ENCODE peak calls at places on chromosomes 1 and 21, in seven cellular contexts. D is activated gamma-delta T cell treated with Interleukin-2 at 50 U/mL for 16 hours; V is activated naive CD4-positive, alpha-beta T cell; L is Kasumi-1; X is A549; E is putamen; G is mesenteric fat pad. J is an unnamed sample.

GRCh38 chr1:48003741-48004503 is 6.7 kb upstream of the TRABD2B start:
- DNase-seq in D (no peak), V (no peak), L (no peak), X (no peak), E (no peak), G (no peak), J (no peak)

GRCh38 chr1:1356796-1357401 is 1.5 kb downstream of the MXRA8 start:
- DNase-seq in D (no peak), V (no peak), L (no peak), X (no peak), E (no peak), G (no peak), J (no peak)

GRCh38 chr1:167631987-167632680 is 2.1 kb downstream of the RCSD1 start:
- DNase-seq in D (peak; percentile 50), V (peak; percentile 10), L (peak; percentile 90), X (no peak), E (no peak), G (no peak), J (no peak)

GRCh38 chr1:67880056-67880601 is 46.9 kb upstream of the GNG12 start:
- DNase-seq in D (no peak), V (no peak), L (no peak), X (peak; percentile 83), E (no peak), G (no peak), J (no peak)

GRCh38 chr21:45766055-45766454 is 122.5 kb downstream of the PCBP3 start:
- DNase-seq in D (no peak), V (no peak), L (no peak), X (no peak), E (no peak), G (no peak), J (no peak)

GRCh38 chr1:69523032-69523431 is 44.7 kb upstream of the LRRC7 start:
- DNase-seq in D (no peak), V (no peak), L (no peak), X (no peak), E (no peak), G (no peak), J (no peak)

GRCh38 chr1:64584479-64584878 is 114.5 kb downstream of the CACHD1 start:
- DNase-seq in D (no peak), V (no peak), L (no peak), X (no peak), E (no peak), G (no peak), J (no peak)

GRCh38 chr1:207128336-207128921 is 24.4 kb downstream of the C4BPA start:
- DNase-seq in D (no peak), V (no peak), L (no peak), X (no peak), E (no peak), G (no peak), J (no peak)

GRCh38 chr1:201504179-201504631 is 2.7 kb downstream of the CSRP1 start:
- DNase-seq in D (no peak), V (no peak), L (no peak), X (no peak), E (no peak), G (no peak), J (no peak)

GRCh38 chr1:43144228-43144627 is 27.9 kb downstream of the EBNA1BP2 start:
- DNase-seq in D (no peak), V (no peak), L (no peak), X (peak; percentile 31), E (no peak), G (no peak), J (no peak)

GRCh38 chr1:98839840-98840239 is 164.8 kb downstream of the PLPPR5 start:
- DNase-seq in D (no peak), V (no peak), L (no peak), X (no peak), E (no peak), G (no peak), J (no peak)

GRCh38 chr1:234823191-234824176 is 213.5 kb upstream of the IRF2BP2 start:
- DNase-seq in D (no peak), V (no peak), L (no peak), X (no peak), E (no peak), G (no peak), J (no peak)

GRCh38 chr1:201376464-201377374 is 761 bp downstream of the TNNT2 start:
- DNase-seq in D (no peak), V (no peak), L (no peak), X (peak; percentile 47), E (no peak), G (no peak), J (no peak)

GRCh38 chr1:50968884-50969610 is 998 bp upstream of the CDKN2C start:
- DNase-seq in D (peak; percentile 23), V (no peak), L (peak; percentile 86), X (peak; percentile 52), E (no peak), G (no peak), J (no peak)

GRCh38 chr1:203286161-203286984 is 18.9 kb upstream of the BTG2 start:
- DNase-seq in D (no peak), V (no peak), L (no peak), X (no peak), E (peak; percentile 76), G (no peak), J (no peak)

GRCh38 chr1:163414778-163415177 is 93.0 kb downstream of the NUF2 start:
- DNase-seq in D (no peak), V (no peak), L (no peak), X (no peak), E (no peak), G (no peak), J (no peak)

GRCh38 chr1:76074321-76075187 is at the start of gene ST6GALNAC3:
- DNase-seq in D (peak; percentile 63), V (peak; percentile 86), L (peak; percentile 59), X (peak; percentile 44), E (peak; percentile 80), G (peak; percentile 94), J (peak; percentile 82)

GRCh38 chr1:12460911-12461621 is 156.9 kb downstream of the DHRS3 start:
- DNase-seq in D (no peak), V (no peak), L (no peak), X (no peak), E (no peak), G (no peak), J (no peak)